ENCODE peak calls at places on chromosomes 5 and 9, in four cellular contexts. S, U, R and D are unnamed samples.

GRCh38 chr5:58394326-58394725 is 65.6 kb downstream of the PLK2 start:
- DNase-seq in R (no peak), U (no peak), S (no peak), D (no peak)

GRCh38 chr5:154215931-154216330 is 25.4 kb downstream of the GALNT10 start:
- DNase-seq in R (no peak), S (no peak), U (no peak), D (no peak)

GRCh38 chr5:5295361-5295760 is 127.1 kb upstream of the ICE1 start:
- DNase-seq in U (no peak), S (no peak), R (no peak), D (no peak)

GRCh38 chr9:17802249-17802857 is 223.5 kb downstream of the SH3GL2 start:
- DNase-seq in U (no peak), S (no peak), R (no peak), D (peak)

GRCh38 chr9:125472926-125473701 is 211.5 kb downstream of the GAPVD1 start:
- DNase-seq in S (peak), U (peak), R (no peak), D (peak)

GRCh38 chr5:136012041-136012804 is 16.6 kb upstream of the TGFBI start:
- DNase-seq in U (no peak), S (no peak), R (no peak), D (peak)

GRCh38 chr5:62093981-62094380 is 212.0 kb upstream of the KIF2A start:
- DNase-seq in S (peak), R (no peak), U (peak), D (peak)

GRCh38 chr9:110049699-110050450 is 158.1 kb downstream of the C9orf152 start:
- DNase-seq in S (peak), U (peak), R (peak), D (no peak)

GRCh38 chr5:150809363-150809762 is 30.8 kb downstream of the SMIM3 start:
- DNase-seq in U (no peak), S (no peak), R (no peak), D (no peak)

GRCh38 chr5:74016373-74016772 is 390.4 kb downstream of the ARHGEF28 start:
- DNase-seq in S (no peak), U (no peak), R (no peak), D (peak)

GRCh38 chr9:126646162-126646561 is 32.4 kb downstream of the LMX1B start:
- DNase-seq in R (no peak), U (no peak), S (no peak), D (no peak)

GRCh38 chr5:126988021-126988569 is 42.3 kb downstream of the MARCHF3 start:
- DNase-seq in R (no peak), U (no peak), S (peak), D (no peak)

GRCh38 chr5:140795259-140795641 is 598 bp downstream of the PCDHA2 start:
- DNase-seq in R (no peak), S (no peak), U (no peak), D (no peak)
- TF ChIP-seq CTCF in R (no peak), S (no peak), U (no peak), D (no peak)

GRCh38 chr5:54785729-54786548 is 199.5 kb downstream of the ESM1 start:
- DNase-seq in S (no peak), U (peak), R (peak), D (peak)
- TF ChIP-seq CTCF in S (no peak), U (peak), R (no peak), D (no peak)

DNA sequence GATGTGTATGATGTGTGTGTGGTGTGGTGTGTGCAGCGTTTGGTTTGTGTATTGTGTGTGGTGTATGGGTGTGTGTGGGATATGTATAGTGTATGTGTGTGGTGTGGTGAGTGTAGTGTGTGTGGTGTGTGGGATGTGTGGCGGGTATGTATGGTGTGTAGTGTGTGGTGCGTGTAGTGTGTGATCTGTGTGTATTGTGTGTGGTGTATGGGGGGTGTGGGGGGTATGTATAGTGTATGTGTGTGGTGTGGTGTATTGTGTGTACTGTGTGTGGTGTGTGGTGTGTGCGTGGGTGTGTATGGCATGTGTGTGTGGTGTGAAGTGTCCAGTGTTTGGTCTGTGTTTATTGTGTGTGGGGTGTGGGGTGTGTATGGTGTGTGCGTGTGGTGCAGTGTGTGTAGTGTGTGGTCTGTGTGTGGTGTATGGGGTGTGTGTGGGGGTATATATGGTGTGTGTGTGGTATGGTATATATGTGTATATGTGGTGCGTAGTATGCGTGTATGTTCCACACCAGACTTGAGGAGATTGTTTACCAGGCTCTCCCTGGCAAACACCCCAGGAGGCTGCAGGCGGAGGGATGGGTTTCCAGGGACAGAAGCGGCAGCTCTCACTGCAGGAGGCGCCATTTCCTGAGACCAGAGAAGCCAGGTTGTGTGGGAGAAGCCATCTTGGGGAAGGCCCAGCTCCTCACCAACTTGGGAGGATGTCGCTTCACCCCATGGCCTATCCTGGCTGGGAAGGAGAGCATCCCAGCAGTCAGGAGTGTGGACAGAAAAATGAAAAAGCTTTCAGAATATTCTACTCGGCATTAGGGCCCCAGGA is 138.1 kb downstream of the NXNL2 start:
- DNase-seq in U (no peak), S (no peak), R (no peak), D (no peak)
- TF ChIP-seq CTCF in U (no peak), S (peak), R (no peak), D (no peak)

GRCh38 chr5:142108432-142109355 is at the start of gene NDFIP1:
- DNase-seq in S (peak), R (peak), U (peak), D (peak)
- TF ChIP-seq CTCF in S (no peak), R (peak), U (peak), D (no peak)

GRCh38 chr5:13488254-13488931 is 456.1 kb downstream of the DNAH5 start:
- DNase-seq in R (no peak), S (no peak), U (no peak), D (no peak)
- TF ChIP-seq CTCF in R (no peak), S (no peak), U (no peak), D (no peak)